ENCODE peak calls at places on chromosome 21, in nine cellular contexts. F is esophagus squamous epithelium, G is transverse colon, P is suprapubic skin, W is breast epithelium, L is testis, T is K562, B is prostate gland, H is Peyer's patch. S is an unnamed sample.

GRCh38 chr21:15051652-15052554 is 12.9 kb downstream of the NRIP1 start:
- DNase-seq in F (no peak), G (peak; percentile 28), P (no peak), W (no peak), L (no peak), T (peak; percentile 25), B (no peak), H (no peak), S (no peak)

GRCh38 chr21:16179732-16180131 is 449.9 kb downstream of the USP25 start:
- DNase-seq in F (no peak), G (no peak), P (no peak), W (no peak), L (no peak), T (no peak), B (no peak), H (no peak), S (no peak)

GRCh38 chr21:27421654-27422053 is 454.8 kb upstream of the ADAMTS5 start:
- DNase-seq in F (no peak), G (no peak), P (no peak), W (no peak), L (no peak), T (no peak), B (no peak), H (no peak), S (no peak)

GRCh38 chr21:36759348-36760083 is 60.6 kb downstream of the SIM2 start:
- DNase-seq in F (no peak), G (no peak), P (no peak), W (no peak), L (no peak), T (no peak), B (no peak), H (no peak), S (no peak)

GRCh38 chr21:36456714-36457399 is 23.1 kb downstream of the CLDN14 start:
- DNase-seq in F (no peak), G (no peak), P (no peak), W (no peak), L (no peak), T (no peak), B (no peak), H (no peak), S (no peak)

GRCh38 chr21:38679531-38679930 is 126.2 kb upstream of the ETS2 start:
- DNase-seq in F (no peak), G (no peak), P (no peak), W (no peak), L (no peak), T (peak; percentile 16), B (no peak), H (no peak), S (no peak)

GRCh38 chr21:45427331-45428271 is 22.6 kb downstream of the COL18A1 start:
- DNase-seq in F (no peak), G (peak; percentile 50), P (no peak), W (peak; percentile 71), L (no peak), T (peak; percentile 73), B (no peak), H (no peak), S (no peak)

GRCh38 chr21:25701529-25701928 is 33.2 kb downstream of the ATP5PF start:
- DNase-seq in F (no peak), G (no peak), P (no peak), W (no peak), L (no peak), T (no peak), B (no peak), H (no peak), S (no peak)

GRCh38 chr21:16794944-16795343 is 717.9 kb upstream of the CXADR start:
- DNase-seq in F (no peak), G (no peak), P (no peak), W (no peak), L (no peak), T (no peak), B (no peak), H (no peak), S (no peak)

GRCh38 chr21:39756285-39756684 is 11.3 kb downstream of the IGSF5 start:
- DNase-seq in F (no peak), G (no peak), P (no peak), W (no peak), L (no peak), T (no peak), B (no peak), H (no peak), S (no peak)

GRCh38 chr21:45444385-45444784 is 39.4 kb downstream of the COL18A1 start:
- DNase-seq in F (no peak), G (no peak), P (no peak), W (no peak), L (no peak), T (no peak), B (no peak), H (no peak), S (peak; percentile 25)

GRCh38 chr21:35924714-35925301 is 135.5 kb downstream of the SETD4 start:
- DNase-seq in F (no peak), G (no peak), P (no peak), W (no peak), L (no peak), T (no peak), B (no peak), H (no peak), S (no peak)

GRCh38 chr21:42461881-42462877 is 33.8 kb downstream of the RSPH1 start:
- DNase-seq in F (no peak), G (peak; percentile 67), P (peak; percentile 56), W (no peak), L (no peak), T (peak; percentile 20), B (no peak), H (peak; percentile 69), S (no peak)
- TF ChIP-seq POLR2A in F (no peak), G (peak; percentile 23), P (no peak), W (no peak), L (no peak), T (peak; percentile 57), B (no peak), H (peak; percentile 26), S (no peak)

DNA sequence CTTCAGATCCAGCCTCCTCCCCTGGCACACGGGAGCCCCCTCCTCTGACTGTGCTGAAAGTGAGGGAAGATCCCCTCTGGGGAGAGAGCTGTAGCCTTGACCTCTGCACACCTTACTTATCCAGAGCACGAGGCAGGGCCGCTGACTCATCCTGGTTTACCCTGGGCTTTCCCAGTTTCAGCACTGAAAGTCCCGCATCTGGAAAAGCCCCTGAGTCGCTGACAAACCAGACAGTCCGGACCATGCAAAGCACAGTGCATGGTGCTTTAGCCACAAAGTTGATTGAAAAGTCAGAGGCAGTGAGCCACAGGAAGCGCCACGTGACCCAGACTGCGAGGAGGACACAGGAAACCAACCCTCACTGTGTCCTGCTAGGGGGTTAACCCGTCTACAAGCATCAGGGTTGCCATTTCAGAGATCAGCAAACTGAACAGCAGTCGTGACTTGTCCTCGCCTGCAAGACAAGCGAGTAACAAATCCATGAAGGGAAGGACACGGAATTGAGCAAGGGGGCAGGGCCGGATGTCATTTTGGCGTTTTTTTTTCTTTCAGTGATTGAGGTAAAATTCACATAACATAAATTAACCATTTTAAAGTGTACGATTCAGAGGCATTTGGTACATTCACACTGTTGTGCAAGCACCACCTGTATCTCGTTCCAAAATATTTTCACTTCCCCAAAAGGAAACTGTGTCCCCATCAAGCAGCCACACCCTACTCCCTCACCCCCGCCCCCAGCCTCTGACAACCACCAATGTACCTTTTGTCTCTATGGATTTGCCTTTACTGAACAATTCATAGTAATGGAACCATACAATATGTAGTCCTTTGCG is 19.9 kb upstream of the IFNGR2 start:
- DNase-seq in F (peak; percentile 48), G (peak; percentile 81), P (no peak), W (peak; percentile 59), L (peak; percentile 61), T (peak; percentile 77), B (peak; percentile 38), H (peak; percentile 68), S (peak; percentile 96)
- TF ChIP-seq CTCF in F (no peak), G (no peak), P (no peak), W (no peak), L (no peak), T (no peak), B (no peak), H (no peak), S (no peak)

DNA sequence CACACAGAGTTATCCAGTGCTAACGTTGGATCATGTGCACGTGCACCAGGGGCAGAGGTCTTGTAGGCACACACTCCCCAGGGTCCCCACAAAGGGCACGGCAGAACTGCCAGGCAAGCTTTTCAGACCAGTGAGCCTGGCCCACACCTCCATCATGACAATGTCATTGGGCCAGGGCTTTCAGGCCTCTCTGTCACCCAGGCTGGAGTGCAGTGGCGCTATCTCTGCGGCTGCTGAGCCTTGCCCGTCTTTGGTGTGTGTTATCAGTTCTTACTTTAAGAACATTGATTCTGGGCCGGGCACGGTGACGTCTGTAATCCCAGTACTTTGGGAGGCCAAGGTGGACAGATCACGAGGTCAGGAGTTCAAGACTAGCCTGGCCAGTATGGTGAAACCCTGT is 44.2 kb downstream of the PKNOX1 start:
- DNase-seq in F (no peak), G (no peak), P (no peak), W (no peak), L (no peak), T (no peak), B (no peak), H (no peak), S (no peak)
- H3K36me3 ChIP-seq in F (peaks cover 9% of the 10 kb centered on the region), G (peaks cover 20% of the 10 kb centered on the region), P (peaks cover 55% of the 10 kb centered on the region), W (no peaks in the 10 kb centered on the region), L (no peaks in the 10 kb centered on the region), T (peaks cover 33% of the 10 kb centered on the region), B (no peaks in the 10 kb centered on the region), H (peaks cover 54% of the 10 kb centered on the region), S (peaks cover 42% of the 10 kb centered on the region)

GRCh38 chr21:32364801-32365200 is 28.0 kb downstream of the URB1 start:
- DNase-seq in F (no peak), G (no peak), P (no peak), W (no peak), L (peak; percentile 27), T (no peak), B (no peak), H (no peak), S (no peak)

GRCh38 chr21:32368386-32368785 is 24.4 kb downstream of the URB1 start:
- DNase-seq in F (no peak), G (no peak), P (no peak), W (no peak), L (no peak), T (no peak), B (no peak), H (no peak), S (no peak)

GRCh38 chr21:32364387-32364786 is 28.4 kb downstream of the URB1 start:
- DNase-seq in F (no peak), G (peak; percentile 63), P (no peak), W (peak; percentile 39), L (peak; percentile 42), T (no peak), B (peak; percentile 70), H (no peak), S (no peak)

GRCh38 chr21:32366191-32366590 is 26.6 kb downstream of the URB1 start:
- DNase-seq in F (no peak), G (no peak), P (no peak), W (no peak), L (no peak), T (no peak), B (no peak), H (no peak), S (no peak)

DNA sequence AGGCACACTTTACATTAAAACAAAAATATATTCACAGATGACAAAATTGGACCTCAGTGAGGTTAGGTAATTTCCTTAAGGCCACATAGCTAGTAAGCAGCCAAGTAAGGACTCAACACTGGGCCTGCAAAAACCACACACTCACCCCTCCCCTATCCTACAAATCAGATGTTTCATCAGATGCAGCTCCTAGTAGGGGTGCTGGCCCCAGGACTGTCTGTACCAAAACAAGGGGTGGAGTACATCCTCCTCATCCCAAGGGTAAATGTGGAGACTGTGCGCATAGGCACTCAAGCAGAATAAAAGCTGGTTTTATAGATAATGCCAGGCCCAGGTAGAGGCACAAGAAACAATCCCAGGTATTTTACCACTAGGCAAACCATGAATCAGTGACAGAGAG is 25.7 kb downstream of the URB1 start:
- DNase-seq in F (no peak), G (no peak), P (no peak), W (no peak), L (no peak), T (no peak), B (peak; percentile 66), H (no peak), S (no peak)
- TF ChIP-seq POLR2A in F (no peak), G (no peak), P (no peak), W (no peak), L (no peak), T (no peak), B (no peak), H (no peak), S (no peak)

S was measured in spleen.